ENCODE peak calls at places on chromosomes 6 and 20, in seven cellular contexts. G is cardiac muscle cell; Z is right lobe of liver; X is uterus; T is OCI-LY7; J is CD4-positive, CD25-positive, alpha-beta regulatory T cell; K is DND-41. N is an unnamed sample.

GRCh38 chr6:166408936-166409755 is 26.4 kb upstream of the MPC1 start:
- DNase-seq in T (no peak), K (no peak), J (no peak), X (no peak), Z (no peak), G (no peak), N (no peak)

GRCh38 chr20:24751551-24751950 is 197.5 kb upstream of the CST7 start:
- DNase-seq in T (no peak), K (peak; percentile 1), J (no peak), X (no peak), Z (peak; percentile 31), G (no peak), N (no peak)

GRCh38 chr6:38179794-38180430 is 360.4 kb downstream of the ZFAND3 start:
- DNase-seq in T (no peak), X (no peak), G (no peak), Z (peak; percentile 27), J (no peak), K (peak; percentile 0), N (no peak)

GRCh38 chr6:137688230-137688971 is 178.7 kb upstream of the TNFAIP3 start:
- DNase-seq in Z (no peak), T (no peak), K (no peak), G (no peak), J (no peak), X (no peak), N (no peak)

GRCh38 chr20:23122321-23122720 is 36.2 kb upstream of the CD93 start:
- DNase-seq in J (no peak), X (no peak), K (no peak), Z (no peak), G (no peak), T (no peak), N (no peak)

GRCh38 chr6:133951881-133952814 is 876 bp upstream of the TBPL1 start:
- DNase-seq in K (peak; percentile 39), Z (peak; percentile 75), T (peak; percentile 89), J (peak; percentile 54), X (peak; percentile 61), G (peak; percentile 82), N (peak; percentile 30)

GRCh38 chr6:137880633-137881521 is 13.8 kb downstream of the TNFAIP3 start:
- DNase-seq in Z (no peak), J (peak; percentile 45), K (no peak), X (no peak), T (no peak), G (no peak), N (peak; percentile 30)

GRCh38 chr6:93418448-93419303 is 683 bp downstream of the EPHA7 start:
- DNase-seq in T (no peak), X (peak; percentile 24), Z (no peak), G (peak; percentile 86), J (no peak), K (no peak), N (no peak)

GRCh38 chr6:49336514-49337131 is 126.4 kb downstream of the MMUT start:
- DNase-seq in G (peak; percentile 3), J (no peak), X (no peak), Z (no peak), T (peak; percentile 23), K (no peak), N (no peak)

GRCh38 chr20:10347066-10347465 is 87.0 kb downstream of the MKKS start:
- DNase-seq in Z (no peak), T (no peak), G (no peak), J (no peak), K (no peak), X (no peak), N (no peak)

GRCh38 chr6:142326539-142326938 is 24.7 kb downstream of the ADGRG6 start:
- DNase-seq in T (no peak), K (no peak), J (no peak), X (no peak), G (no peak), Z (no peak), N (no peak)

GRCh38 chr20:17614176-17614811 is 44.4 kb downstream of the DSTN start:
- DNase-seq in X (peak; percentile 77), Z (no peak), G (peak; percentile 27), K (peak; percentile 2), T (no peak), J (no peak), N (no peak)

GRCh38 chr20:59776059-59776603 is 157.3 kb downstream of the SYCP2 start:
- DNase-seq in X (no peak), K (no peak), G (no peak), T (no peak), Z (peak; percentile 18), J (no peak), N (no peak)

GRCh38 chr6:37218501-37218900 is 39.1 kb upstream of the TBC1D22B start:
- DNase-seq in G (no peak), X (no peak), K (no peak), Z (no peak), T (no peak), J (no peak), N (no peak)

GRCh38 chr6:82030761-82031160 is 216.8 kb downstream of the IBTK start:
- DNase-seq in X (no peak), Z (no peak), K (no peak), J (no peak), T (no peak), G (peak; percentile 5), N (no peak)

GRCh38 chr6:168032383-168032760 is 34.9 kb downstream of the KIF25 start:
- DNase-seq in T (no peak), G (no peak), K (no peak), Z (no peak), J (no peak), X (no peak), N (no peak)

GRCh38 chr20:17825251-17825691 is 125.5 kb downstream of the BANF2 start:
- DNase-seq in Z (no peak), X (no peak), J (no peak), K (no peak), G (no peak), T (no peak), N (no peak)

GRCh38 chr20:18728165-18728866 is 85.3 kb upstream of the SCP2D1 start:
- DNase-seq in K (no peak), T (peak; percentile 79), X (peak; percentile 9), Z (no peak), G (no peak), J (no peak), N (no peak)

GRCh38 chr6:101114703-101115102 is 233.6 kb upstream of the ASCC3 start:
- DNase-seq in X (no peak), J (no peak), T (peak; percentile 19), K (peak; percentile 15), Z (no peak), G (peak; percentile 53), N (no peak)

GRCh38 chr6:112526594-112526993 is 179.5 kb downstream of the RFPL4B start:
- DNase-seq in X (no peak), J (no peak), G (no peak), Z (no peak), K (no peak), T (no peak), N (no peak)

GRCh38 chr6:1498491-1499113 is 109.2 kb downstream of the FOXF2 start:
- DNase-seq in G (no peak), T (no peak), J (no peak), K (no peak), Z (no peak), X (no peak), N (no peak)

GRCh38 chr6:116278853-116279231 is 888 bp downstream of the TSPYL1 start:
- DNase-seq in G (no peak), Z (peak; percentile 73), X (peak; percentile 58), K (no peak), J (peak; percentile 26), T (no peak), N (no peak)

GRCh38 chr6:33407132-33407718 is 3.6 kb upstream of the PHF1 start:
- DNase-seq in K (no peak), G (no peak), T (no peak), Z (no peak), J (no peak), X (no peak), N (no peak)

GRCh38 chr20:62704341-62704948 is 4.2 kb upstream of the NTSR1 start:
- DNase-seq in Z (no peak), T (no peak), K (no peak), J (no peak), G (peak; percentile 73), X (peak; percentile 80), N (no peak)

GRCh38 chr6:152981989-152982767 is 663 bp downstream of the FBXO5 start:
- DNase-seq in Z (peak; percentile 56), G (no peak), K (peak; percentile 71), T (peak; percentile 44), J (no peak), X (peak; percentile 30), N (no peak)

DNA sequence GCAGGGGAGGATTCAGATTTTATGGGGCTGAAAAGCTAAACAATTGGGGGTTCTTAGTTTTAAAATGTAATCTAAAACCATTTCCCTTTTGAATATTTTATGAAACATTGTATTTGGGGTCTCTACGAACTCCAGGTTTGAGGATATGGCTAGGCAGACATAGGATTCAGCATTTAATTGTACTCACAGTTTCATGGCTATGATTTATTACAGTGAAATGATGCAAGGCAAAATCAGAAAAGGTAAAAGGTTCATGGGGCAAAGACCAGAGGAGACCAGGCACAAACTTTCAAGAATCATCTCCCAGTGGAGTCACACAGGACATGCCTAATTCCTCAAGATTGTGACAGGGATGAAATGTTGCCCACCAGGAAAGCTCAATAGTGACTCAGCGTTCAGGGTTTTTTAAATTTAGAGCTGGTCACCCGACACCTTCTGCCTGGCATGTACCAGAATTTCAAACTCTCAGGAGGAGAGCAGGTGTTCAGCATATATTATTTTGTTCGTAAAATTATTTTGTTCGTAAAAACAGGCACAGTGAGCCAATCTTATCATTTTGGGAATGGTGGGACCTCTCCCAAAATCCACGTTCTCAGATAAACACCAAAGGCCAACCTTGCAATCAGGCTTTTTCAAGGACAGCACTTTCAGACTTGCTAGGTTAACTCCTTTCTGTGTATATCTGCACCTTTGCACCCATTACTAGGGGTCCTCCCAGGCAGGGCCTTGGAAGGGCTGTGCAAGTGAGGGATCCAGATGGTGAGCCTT is 270.3 kb downstream of the NKAIN2 start:
- DNase-seq in T (no peak), G (no peak), J (no peak), Z (no peak), X (no peak), K (no peak), N (no peak)
- H3K27ac ChIP-seq in T (no peak overlapping the region), G (no peak overlapping the region), J (no peak overlapping the region), Z (no peak overlapping the region), X (no peak overlapping the region), K (no peak overlapping the region), N (no peak overlapping the region)

DNA sequence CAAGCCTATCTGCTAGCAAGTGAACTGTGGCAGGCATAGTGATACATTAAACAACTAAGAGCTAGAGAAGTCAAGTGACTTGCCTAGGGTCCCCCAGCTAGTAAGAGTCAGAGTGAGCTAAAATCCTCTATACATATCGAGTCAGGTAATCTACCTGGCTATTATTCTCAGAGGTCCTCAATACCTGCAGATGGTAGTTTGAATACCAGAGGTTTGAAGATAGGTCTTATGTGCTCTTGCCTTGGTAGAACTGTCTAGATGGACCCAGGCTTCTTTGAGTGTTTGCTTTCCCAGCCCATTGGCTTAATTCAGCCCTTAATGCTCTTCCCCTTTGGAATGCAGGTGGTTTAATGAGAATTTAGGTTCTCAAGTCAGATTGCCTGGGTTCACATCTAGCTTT is 1.1 kb downstream of the ERGIC3 start:
- DNase-seq in T (no peak), Z (no peak), G (no peak), K (no peak), J (no peak), X (no peak), N (no peak)
- H3K4me3 ChIP-seq in T (peak overlapping the region; percentile 84), Z (no peak overlapping the region), G (no peak overlapping the region), K (peak overlapping the region; percentile 83), J (no peak overlapping the region), X (no peak overlapping the region), N (no peak overlapping the region)

GRCh38 chr6:56356431-56356830 is 109.1 kb upstream of the COL21A1 start:
- DNase-seq in G (no peak), T (no peak), K (no peak), J (no peak), X (no peak), Z (no peak), N (no peak)
- H3K27ac ChIP-seq in G (no peak overlapping the region), T (no peak overlapping the region), K (no peak overlapping the region), J (no peak overlapping the region), X (peak overlapping the region; percentile 27), Z (no peak overlapping the region), N (no peak overlapping the region)

GRCh38 chr6:159233365-159234101 is 64.3 kb downstream of the FNDC1 start:
- DNase-seq in K (no peak), G (no peak), X (no peak), T (no peak), J (no peak), Z (no peak), N (no peak)
- H3K4me3 ChIP-seq in K (no peak overlapping the region), G (no peak overlapping the region), X (no peak overlapping the region), T (no peak overlapping the region), J (no peak overlapping the region), Z (peak overlapping the region; percentile 35), N (no peak overlapping the region)